ENCODE peak calls at places on chromosomes 11 and 22, in seven cellular contexts. I, A, R, J, G, Y and T are unnamed samples.

GRCh38 chr11:134800130-134800529 is 388.1 kb upstream of the B3GAT1 start:
- DNase-seq in G (no peak), R (no peak), I (no peak), A (no peak), J (no peak), Y (no peak), T (no peak)

GRCh38 chr22:45208993-45209838 is 31.5 kb downstream of the KIAA0930 start:
- DNase-seq in J (no peak), I (peak; percentile 59), R (peak; percentile 25), A (no peak), Y (no peak), G (peak; percentile 9), T (no peak)

GRCh38 chr11:106466441-106467190 is 389.2 kb downstream of the AASDHPPT start:
- DNase-seq in G (no peak), Y (no peak), A (no peak), J (no peak), I (peak; percentile 72), R (no peak), T (no peak)

GRCh38 chr11:86874314-86875056 is 74.1 kb downstream of the PRSS23 start:
- DNase-seq in J (no peak), G (no peak), A (no peak), Y (no peak), R (no peak), I (no peak), T (no peak)

GRCh38 chr11:76835928-76836612 is 24.6 kb upstream of the ACER3 start:
- DNase-seq in I (no peak), R (no peak), J (peak; percentile 33), A (peak; percentile 74), G (no peak), Y (no peak), T (no peak)

GRCh38 chr11:131691558-131692041 is 321.2 kb downstream of the NTM start:
- DNase-seq in G (no peak), R (no peak), A (no peak), Y (no peak), J (no peak), I (no peak), T (peak; percentile 57)

GRCh38 chr22:16953206-16954059 is 54.6 kb downstream of the GAB4 start:
- DNase-seq in R (no peak), J (no peak), A (no peak), I (no peak), Y (no peak), G (no peak), T (no peak)

GRCh38 chr11:117946842-117947526 is 17.8 kb upstream of the TMPRSS13 start:
- DNase-seq in Y (peak; percentile 55), R (peak; percentile 76), A (peak; percentile 92), G (peak; percentile 80), J (peak; percentile 88), I (peak; percentile 81), T (peak; percentile 76)

GRCh38 chr11:19444231-19444630 is 203.5 kb upstream of the E2F8 start:
- DNase-seq in A (no peak), I (no peak), Y (no peak), G (no peak), R (no peak), J (no peak), T (no peak)

GRCh38 chr11:120185678-120186407 is 25.0 kb upstream of the OAF start:
- DNase-seq in R (no peak), Y (no peak), G (no peak), J (peak; percentile 57), A (peak; percentile 30), I (no peak), T (no peak)

GRCh38 chr22:46998346-46998745 is 235.9 kb downstream of the TBC1D22A start:
- DNase-seq in A (no peak), G (no peak), I (no peak), J (no peak), Y (no peak), R (no peak), T (no peak)

GRCh38 chr11:94910281-94910680 is 63.1 kb downstream of the CWC15 start:
- DNase-seq in G (no peak), Y (no peak), R (no peak), J (no peak), A (no peak), I (no peak), T (no peak)

GRCh38 chr11:108562746-108563581 is 30.6 kb downstream of the EXPH5 start:
- DNase-seq in A (no peak), Y (no peak), I (no peak), G (no peak), R (no peak), J (no peak), T (no peak)

GRCh38 chr22:49764151-49764581 is 63.5 kb downstream of the BRD1 start:
- DNase-seq in G (no peak), A (peak; percentile 40), J (peak; percentile 13), Y (no peak), R (no peak), I (no peak), T (no peak)

GRCh38 chr11:19677380-19678080 is 35.1 kb upstream of the NAV2 start:
- DNase-seq in A (no peak), J (no peak), I (no peak), G (no peak), Y (no peak), R (no peak), T (no peak)

GRCh38 chr11:110075087-110075821 is 17.9 kb upstream of the ZC3H12C start:
- DNase-seq in I (no peak), Y (no peak), J (no peak), G (no peak), R (no peak), A (no peak), T (no peak)

GRCh38 chr22:41242396-41243117 is 1.8 kb upstream of the CHADL start:
- DNase-seq in Y (no peak), G (no peak), A (no peak), R (no peak), J (no peak), I (no peak), T (no peak)

GRCh38 chr11:69948256-69949141 is 129.3 kb upstream of the FGF3 start:
- DNase-seq in Y (no peak), J (peak; percentile 14), I (no peak), G (no peak), A (peak; percentile 73), R (no peak), T (no peak)

GRCh38 chr11:126054882-126055281 is 7.8 kb downstream of the CDON start:
- DNase-seq in R (no peak), J (no peak), A (no peak), G (no peak), I (no peak), Y (no peak), T (no peak)

GRCh38 chr11:26985941-26986340 is 8.0 kb upstream of the FIBIN start:
- DNase-seq in A (no peak), G (no peak), Y (no peak), R (no peak), J (no peak), I (no peak), T (no peak)

GRCh38 chr22:49350441-49351121 is 477.1 kb downstream of the BRD1 start:
- DNase-seq in A (no peak), R (peak; percentile 44), J (no peak), I (no peak), G (no peak), Y (no peak), T (no peak)

GRCh38 chr11:64510759-64511158 is 80.3 kb upstream of the SLC22A12 start:
- DNase-seq in R (no peak), I (no peak), J (no peak), A (no peak), Y (no peak), G (no peak), T (no peak)

GRCh38 chr11:9613830-9614762 is 40.6 kb downstream of the WEE1 start:
- DNase-seq in G (peak; percentile 91), J (peak; percentile 88), Y (peak; percentile 75), R (peak; percentile 96), A (peak; percentile 90), I (peak; percentile 42), T (peak; percentile 93)

GRCh38 chr11:119616586-119617342 is 112.2 kb downstream of the NECTIN1 start:
- DNase-seq in R (no peak), A (no peak), J (no peak), Y (no peak), G (no peak), I (no peak), T (no peak)

GRCh38 chr11:134120143-134120850 is 51.4 kb downstream of the JAM3 start:
- DNase-seq in R (no peak), G (no peak), I (peak; percentile 86), Y (no peak), J (peak; percentile 53), A (peak; percentile 70), T (peak; percentile 79)

GRCh38 chr11:15971215-15971546 is 385.2 kb downstream of the SOX6 start:
- DNase-seq in Y (no peak), R (no peak), I (no peak), G (no peak), A (no peak), J (no peak), T (no peak)

GRCh38 chr11:2211113-2211971 is 39.7 kb upstream of the TH start:
- DNase-seq in A (peak; percentile 34), I (no peak), J (no peak), R (no peak), G (no peak), Y (no peak), T (peak; percentile 99)

GRCh38 chr11:76371170-76371569 is 9.8 kb downstream of the THAP12 start:
- DNase-seq in G (no peak), I (peak; percentile 43), Y (no peak), A (no peak), J (no peak), R (no peak), T (no peak)

GRCh38 chr11:14322510-14322909 is 36.5 kb downstream of the RRAS2 start:
- DNase-seq in Y (no peak), A (no peak), I (no peak), J (no peak), G (no peak), R (no peak), T (no peak)

GRCh38 chr11:42234381-42235035 is 775.1 kb upstream of the LRRC4C start:
- DNase-seq in R (no peak), A (no peak), I (no peak), Y (peak; percentile 16), G (no peak), J (no peak), T (no peak)

GRCh38 chr11:28696591-28696990 is 588.4 kb downstream of the METTL15 start:
- DNase-seq in I (no peak), A (no peak), R (no peak), J (no peak), G (no peak), Y (no peak), T (no peak)